ENCODE peak calls at places on chromosome 17, in five cellular contexts. E is endodermal cell, P is choroid plexus epithelial cell, K is breast epithelium, M is hepatocyte. U is an unnamed sample.

GRCh38 chr17:48001187-48001586 is 30.3 kb downstream of the CDK5RAP3 start:
- DNase-seq in E (no peak), P (peak; percentile 53), K (no peak), M (no peak), U (no peak)

GRCh38 chr17:74736423-74737298 is at the start of gene RAB37:
- DNase-seq in E (peak; percentile 95), P (no peak), K (no peak), M (peak; percentile 91), U (no peak)

GRCh38 chr17:27491713-27492190 is 35.5 kb downstream of the KSR1 start:
- DNase-seq in E (peak; percentile 74), P (peak; percentile 34), K (no peak), M (peak; percentile 26), U (no peak)

GRCh38 chr17:16048797-16049449 is 49.3 kb downstream of the TTC19 start:
- DNase-seq in E (no peak), P (no peak), K (peak; percentile 56), M (no peak), U (no peak)

GRCh38 chr17:39973496-39973895 is 7.1 kb upstream of the PSMD3 start:
- DNase-seq in E (no peak), P (peak; percentile 33), K (no peak), M (no peak), U (no peak)

GRCh38 chr17:21551081-21551881 is 141.0 kb upstream of the KCNJ18 start:
- DNase-seq in E (peak; percentile 77), P (peak; percentile 93), K (peak; percentile 73), M (no peak), U (peak; percentile 65)

GRCh38 chr17:42659079-42659931 is at the start of gene TUBG2:
- DNase-seq in E (peak; percentile 99), P (peak; percentile 91), K (peak; percentile 77), M (peak; percentile 95), U (peak; percentile 88)

GRCh38 chr17:63399316-63399715 is 46.8 kb downstream of the CYB561 start:
- DNase-seq in E (no peak), P (peak; percentile 75), K (no peak), M (no peak), U (no peak)

GRCh38 chr17:5558815-5559785 is 25.2 kb downstream of the NLRP1 start:
- DNase-seq in E (no peak), P (no peak), K (no peak), M (no peak), U (no peak)

GRCh38 chr17:63514974-63515373 is 8.2 kb upstream of the KCNH6 start:
- DNase-seq in E (no peak), P (no peak), K (no peak), M (no peak), U (no peak)

GRCh38 chr17:56918916-56919315 is 5.1 kb upstream of the TRIM25 start:
- DNase-seq in E (no peak), P (peak; percentile 46), K (no peak), M (no peak), U (no peak)

GRCh38 chr17:46851029-46851741 is at the start of gene WNT9B:
- DNase-seq in E (peak; percentile 95), P (no peak), K (no peak), M (peak; percentile 90), U (peak; percentile 68)

GRCh38 chr17:68356520-68356919 is 65.2 kb downstream of the ARSG start:
- DNase-seq in E (no peak), P (peak; percentile 49), K (no peak), M (no peak), U (no peak)

GRCh38 chr17:38910325-38910724 is 15.1 kb upstream of the LASP1NB start:
- DNase-seq in E (peak; percentile 17), P (no peak), K (no peak), M (no peak), U (no peak)

GRCh38 chr17:72588561-72588960 is 467.7 kb downstream of the SOX9 start:
- DNase-seq in E (no peak), P (no peak), K (no peak), M (no peak), U (no peak)

GRCh38 chr17:50139950-50140885 is 10.3 kb upstream of the SAMD14 start:
- DNase-seq in E (peak; percentile 97), P (peak; percentile 88), K (peak; percentile 77), M (peak; percentile 82), U (peak; percentile 81)

GRCh38 chr17:27456681-27457404 is 595 bp downstream of the KSR1 start:
- DNase-seq in E (peak; percentile 65), P (no peak), K (no peak), M (peak; percentile 29), U (no peak)

GRCh38 chr17:78947235-78948153 is 22.3 kb upstream of the TIMP2 start:
- DNase-seq in E (no peak), P (no peak), K (no peak), M (peak; percentile 62), U (no peak)

GRCh38 chr17:18225562-18226283 is at the start of gene LLGL1:
- DNase-seq in E (no peak), P (peak; percentile 17), K (no peak), M (no peak), U (no peak)

GRCh38 chr17:7589204-7589868 is 558 bp downstream of the SOX15 start:
- DNase-seq in E (peak; percentile 97), P (peak; percentile 90), K (peak; percentile 82), M (peak; percentile 84), U (peak; percentile 83)
- TF ChIP-seq CTCF in E (peak; percentile 95), P (peak; percentile 87), K (peak; percentile 93), M (peak; percentile 68), U (peak; percentile 84)

GRCh38 chr17:7887038-7887481 is 1.5 kb upstream of the CHD3 start:
- DNase-seq in E (no peak), P (no peak), K (no peak), M (no peak), U (no peak)
- TF ChIP-seq CTCF in E (no peak), P (peak; percentile 20), K (peak; percentile 13), M (no peak), U (no peak)

GRCh38 chr17:34584805-34585416 is 5.5 kb downstream of the TMEM132E start:
- DNase-seq in E (no peak), P (peak; percentile 57), K (no peak), M (peak; percentile 63), U (no peak)
- TF ChIP-seq CTCF in E (peak; percentile 61), P (peak; percentile 44), K (no peak), M (peak; percentile 45), U (no peak)

GRCh38 chr17:45306094-45306493 is 10.7 kb downstream of the MAP3K14 start:
- DNase-seq in E (no peak), P (no peak), K (no peak), M (no peak), U (no peak)

GRCh38 chr17:45305532-45306087 is 11.2 kb downstream of the MAP3K14 start:
- DNase-seq in E (no peak), P (peak; percentile 84), K (no peak), M (no peak), U (no peak)

GRCh38 chr17:45307290-45308015 is 9.4 kb downstream of the MAP3K14 start:
- DNase-seq in E (no peak), P (peak; percentile 95), K (no peak), M (no peak), U (no peak)

GRCh38 chr17:45308016-45308365 is 8.8 kb downstream of the MAP3K14 start:
- DNase-seq in E (no peak), P (no peak), K (no peak), M (no peak), U (no peak)

DNA sequence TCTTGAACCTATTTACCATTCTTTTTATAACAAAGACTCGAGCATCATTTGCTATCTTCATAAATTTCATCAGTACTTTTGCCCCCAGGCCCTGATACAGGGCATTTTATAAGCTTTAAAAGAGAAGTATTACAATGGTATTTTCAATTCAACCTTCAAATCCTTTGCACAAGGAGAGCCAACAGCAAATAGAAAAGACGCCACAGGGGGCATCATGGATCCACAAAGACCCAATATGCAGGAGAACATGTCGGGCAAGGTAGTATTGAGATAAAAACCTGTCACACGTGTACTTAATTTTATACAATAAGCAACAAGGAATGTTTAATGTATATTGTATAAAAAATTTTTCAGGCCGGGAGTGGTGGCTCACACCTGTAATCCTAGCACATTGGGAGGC is 10.2 kb downstream of the MAP3K14 start:
- DNase-seq in E (no peak), P (no peak), K (no peak), M (no peak), U (no peak)
- TF ChIP-seq CTCF in E (peak; percentile 61), P (peak; percentile 21), K (no peak), M (no peak), U (no peak)